ENCODE peak calls at places on chromosomes 2 and 18, in five cellular contexts. H, W, G, F and J are unnamed samples.

GRCh38 chr2:127641846-127642510 is 4.0 kb upstream of the GPR17 start:
- DNase-seq in H (no peak), W (no peak), G (no peak), F (no peak), J (no peak)

GRCh38 chr18:47260138-47260923 is 8.9 kb upstream of the SKOR2 start:
- DNase-seq in H (peak; percentile 48), W (no peak), G (peak; percentile 95), F (peak; percentile 5), J (peak; percentile 78)

GRCh38 chr2:101689120-101689827 is 8.2 kb upstream of the MAP4K4 start:
- DNase-seq in H (no peak), W (no peak), G (no peak), F (no peak), J (no peak)

GRCh38 chr2:218671077-218671653 is 637 bp downstream of the RNF25 start:
- DNase-seq in H (no peak), W (no peak), G (no peak), F (no peak), J (no peak)

GRCh38 chr18:62071071-62071470 is 115.8 kb downstream of the PIGN start:
- DNase-seq in H (no peak), W (no peak), G (no peak), F (no peak), J (no peak)

GRCh38 chr2:226184540-226184939 is 615.1 kb downstream of the IRS1 start:
- DNase-seq in H (no peak), W (no peak), G (no peak), F (no peak), J (no peak)

GRCh38 chr2:166573393-166573792 is 79.3 kb upstream of the SCN7A start:
- DNase-seq in H (no peak), W (no peak), G (no peak), F (peak; percentile 16), J (no peak)

GRCh38 chr2:189751080-189751658 is 11.4 kb downstream of the OSGEPL1 start:
- DNase-seq in H (peak; percentile 48), W (no peak), G (peak; percentile 50), F (peak; percentile 54), J (peak; percentile 49)

GRCh38 chr2:62307469-62308389 is 111.8 kb downstream of the B3GNT2 start:
- DNase-seq in H (no peak), W (no peak), G (no peak), F (no peak), J (no peak)

GRCh38 chr2:30807249-30807648 is at the start of gene CAPN13:
- DNase-seq in H (no peak), W (no peak), G (no peak), F (no peak), J (no peak)

GRCh38 chr2:219448099-219448775 is 13.6 kb downstream of the SPEG start:
- DNase-seq in H (no peak), W (no peak), G (peak; percentile 75), F (no peak), J (no peak)

GRCh38 chr18:73784853-73785252 is 362.8 kb downstream of the FBXO15 start:
- DNase-seq in H (peak; percentile 58), W (no peak), G (no peak), F (no peak), J (no peak)

GRCh38 chr18:73780218-73780617 is 367.4 kb downstream of the FBXO15 start:
- DNase-seq in H (no peak), W (no peak), G (no peak), F (no peak), J (no peak)

GRCh38 chr18:73787316-73787715 is 360.3 kb downstream of the FBXO15 start:
- DNase-seq in H (no peak), W (no peak), G (no peak), F (no peak), J (no peak)

GRCh38 chr18:73782405-73782804 is 365.2 kb downstream of the FBXO15 start:
- DNase-seq in H (no peak), W (no peak), G (no peak), F (no peak), J (no peak)

GRCh38 chr18:73785276-73785675 is 362.4 kb downstream of the FBXO15 start:
- DNase-seq in H (no peak), W (no peak), G (no peak), F (no peak), J (no peak)
- TF ChIP-seq GABPA in H (no peak), W (no peak), G (no peak), F (no peak), J (no peak)

GRCh38 chr2:25079050-25079635 is 37.3 kb downstream of the EFR3B start:
- DNase-seq in H (no peak), W (no peak), G (no peak), F (no peak), J (no peak)

GRCh38 chr2:25078171-25079049 is 36.5 kb downstream of the EFR3B start:
- DNase-seq in H (no peak), W (no peak), G (no peak), F (peak; percentile 23), J (no peak)

GRCh38 chr2:25077792-25078170 is 35.9 kb downstream of the EFR3B start:
- DNase-seq in H (no peak), W (no peak), G (no peak), F (no peak), J (no peak)

GRCh38 chr2:25074826-25075225 is 33.0 kb downstream of the EFR3B start:
- DNase-seq in H (no peak), W (no peak), G (no peak), F (no peak), J (no peak)

DNA sequence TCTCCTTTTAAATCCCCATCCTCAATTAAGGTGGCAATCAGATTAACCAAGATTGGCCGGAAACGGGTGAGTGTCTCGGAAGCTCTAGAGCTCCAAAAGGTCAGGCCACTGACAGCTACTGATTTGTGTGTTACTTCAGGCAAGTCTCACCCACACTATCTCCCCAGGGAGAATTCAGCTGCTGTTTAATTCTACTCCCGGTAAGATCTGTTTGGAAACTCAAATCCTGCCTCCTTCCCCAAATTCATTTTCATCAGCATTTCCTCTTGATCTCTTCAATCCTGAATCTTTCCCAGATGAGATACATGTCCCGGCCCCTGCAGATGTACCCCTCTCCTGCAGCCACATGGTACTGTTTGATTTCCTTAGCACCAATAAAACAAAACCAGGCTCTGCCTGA is 34.9 kb downstream of the EFR3B start:
- DNase-seq in H (no peak), W (no peak), G (no peak), F (no peak), J (peak; percentile 80)
- TF ChIP-seq POLR2AphosphoS5 in H (no peak), W (no peak), G (no peak), F (no peak), J (no peak)

DNA sequence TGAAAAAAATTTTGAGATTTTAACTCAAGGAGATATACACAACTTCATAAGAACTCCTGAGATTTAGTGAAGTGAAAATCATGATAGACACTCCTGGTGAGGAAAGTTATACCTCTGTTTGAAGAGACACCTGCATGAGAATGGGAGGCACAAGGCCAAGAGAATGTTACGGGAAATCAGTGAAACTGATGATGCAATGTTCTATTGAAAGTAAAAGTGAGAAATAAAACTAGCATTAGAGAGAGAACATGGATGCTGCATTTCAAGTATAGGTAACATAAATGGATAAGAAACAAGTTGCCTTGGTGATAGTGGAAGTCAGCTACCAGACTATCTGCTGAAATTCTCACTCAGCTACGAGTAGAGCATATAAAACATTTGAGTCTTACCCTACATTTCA is 562.1 kb upstream of the FANCL start:
- DNase-seq in H (no peak), W (no peak), G (no peak), F (no peak), J (no peak)
- TF ChIP-seq GABPA in H (no peak), W (no peak), G (no peak), F (no peak), J (no peak)

GRCh38 chr2:204325468-204325867 is 219.8 kb upstream of the PARD3B start:
- DNase-seq in H (peak; percentile 58), W (no peak), G (peak; percentile 67), F (peak; percentile 71), J (peak; percentile 72)
- TF ChIP-seq POLR2AphosphoS5 in H (no peak), W (no peak), G (no peak), F (no peak), J (no peak)

GRCh38 chr2:239331560-239331959 is 69.3 kb downstream of the HDAC4 start:
- DNase-seq in H (no peak), W (no peak), G (peak; percentile 45), F (no peak), J (no peak)
- TF ChIP-seq GABPA in H (no peak), W (no peak), G (no peak), F (no peak), J (no peak)

GRCh38 chr2:240896394-240896793 is 438 bp upstream of the MAB21L4 start:
- DNase-seq in H (no peak), W (no peak), G (no peak), F (no peak), J (no peak)
- TF ChIP-seq POLR2AphosphoS5 in H (no peak), W (no peak), G (no peak), F (no peak), J (no peak)

GRCh38 chr2:213995400-213996105 is 415.3 kb upstream of the VWC2L start:
- DNase-seq in H (no peak), W (no peak), G (no peak), F (no peak), J (no peak)
- TF ChIP-seq GABPA in H (no peak), W (no peak), G (no peak), F (no peak), J (no peak)

GRCh38 chr2:66753247-66754019 is 318.5 kb downstream of the MEIS1 start:
- DNase-seq in H (no peak), W (no peak), G (no peak), F (no peak), J (no peak)
- TF ChIP-seq POLR2AphosphoS5 in H (no peak), W (no peak), G (no peak), F (no peak), J (no peak)

DNA sequence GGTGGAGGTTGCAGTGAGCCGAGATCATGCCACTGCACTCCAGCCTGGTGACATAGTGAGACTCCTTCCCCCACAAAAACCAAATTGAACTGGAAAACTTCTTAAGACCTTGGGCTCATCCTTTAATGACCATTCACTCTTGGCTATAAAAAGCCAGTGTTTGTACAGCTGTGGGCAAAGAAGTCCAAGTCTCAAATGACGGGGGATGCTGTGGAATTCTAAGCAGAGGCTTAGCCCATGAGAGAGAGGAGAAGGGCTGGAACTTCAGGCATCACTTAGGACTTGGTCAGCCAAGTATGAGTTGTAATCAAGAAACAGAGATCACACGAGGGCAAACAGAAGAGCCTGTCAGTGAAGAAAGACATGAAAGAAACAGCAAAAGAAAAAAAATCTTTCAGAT is 79.3 kb upstream of the POU3F3 start:
- DNase-seq in H (no peak), W (no peak), G (no peak), F (no peak), J (no peak)
- TF ChIP-seq GABPA in H (no peak), W (no peak), G (no peak), F (no peak), J (no peak)

GRCh38 chr2:69180227-69180626 is 167.2 kb downstream of the ANTXR1 start:
- DNase-seq in H (peak; percentile 13), W (no peak), G (no peak), F (no peak), J (no peak)

GRCh38 chr2:69173706-69174105 is 160.7 kb downstream of the ANTXR1 start:
- DNase-seq in H (no peak), W (no peak), G (no peak), F (no peak), J (no peak)

GRCh38 chr2:69175795-69176715 is 163.1 kb downstream of the ANTXR1 start:
- DNase-seq in H (no peak), W (no peak), G (no peak), F (no peak), J (peak; percentile 33)

GRCh38 chr2:69177785-69178636 is 165.0 kb downstream of the ANTXR1 start:
- DNase-seq in H (peak; percentile 96), W (no peak), G (peak; percentile 98), F (peak; percentile 99), J (peak; percentile 44)

GRCh38 chr2:69177063-69177771 is 164.2 kb downstream of the ANTXR1 start:
- DNase-seq in H (peak; percentile 94), W (no peak), G (peak; percentile 49), F (peak; percentile 74), J (peak; percentile 41)
- TF ChIP-seq POLR2AphosphoS5 in H (peak; percentile 100), W (no peak), G (peak; percentile 32), F (no peak), J (peak; percentile 56)